ENCODE peak calls at places on chromosomes 12 and 14, in ten cellular contexts. A is adipocyte; K is Peyer's patch; Y is PC-3; P is uterus; M is OCI-LY7; V is SK-N-SH; T is CD8-positive, alpha-beta memory T cell; L is sigmoid colon; Q is colonic mucosa. U is an unnamed sample. For H3K4me1, the result is how much of the 10 kb centered on the place peaks cover.

GRCh38 chr12:102962986-102963385 is 5.5 kb downstream of the ASCL1 start:
- DNase-seq in A (no peak), K (no peak), Y (no peak), P (no peak), M (no peak), V (no peak), T (no peak), L (no peak), Q (no peak), U (no peak)

GRCh38 chr14:33686856-33687255 is 264.0 kb downstream of the EGLN3 start:
- DNase-seq in A (no peak), K (no peak), Y (no peak), P (no peak), M (no peak), V (no peak), T (no peak), L (no peak), Q (no peak), U (no peak)

GRCh38 chr14:75934998-75935628 is 46.7 kb downstream of the TGFB3 start:
- DNase-seq in A (no peak), K (no peak), Y (no peak), P (no peak), M (no peak), V (no peak), T (no peak), L (no peak), Q (no peak), U (no peak)

GRCh38 chr14:71165650-71166049 is 258.4 kb downstream of the PCNX1 start:
- DNase-seq in A (no peak), K (no peak), Y (no peak), P (no peak), M (no peak), V (no peak), T (no peak), L (no peak), Q (peak), U (no peak)

GRCh38 chr12:69509308-69509736 is 39.1 kb downstream of the FRS2 start:
- DNase-seq in A (no peak), K (no peak), Y (no peak), P (no peak), M (no peak), V (peak), T (no peak), L (no peak), Q (no peak), U (no peak)

GRCh38 chr14:56555921-56556570 is 23.6 kb upstream of the TMEM260 start:
- DNase-seq in A (peak), K (no peak), Y (peak), P (no peak), M (peak), V (peak), T (no peak), L (no peak), Q (no peak), U (no peak)

GRCh38 chr12:68932123-68932700 is 759 bp downstream of the CPM start:
- DNase-seq in A (no peak), K (no peak), Y (peak), P (no peak), M (peak), V (no peak), T (no peak), L (no peak), Q (peak), U (no peak)

GRCh38 chr14:50023671-50024490 is 92.5 kb downstream of the VCPKMT start:
- DNase-seq in A (peak), K (no peak), Y (peak), P (peak), M (no peak), V (no peak), T (no peak), L (peak), Q (no peak), U (no peak)

GRCh38 chr14:90732142-90732541 is 84.1 kb downstream of the TTC7B start:
- DNase-seq in A (no peak), K (no peak), Y (no peak), P (no peak), M (no peak), V (no peak), T (no peak), L (no peak), Q (no peak), U (no peak)

GRCh38 chr12:122036153-122036552 is 14.5 kb downstream of the BCL7A start:
- DNase-seq in A (no peak), K (no peak), Y (no peak), P (no peak), M (no peak), V (no peak), T (no peak), L (no peak), Q (no peak), U (no peak)

GRCh38 chr14:106500571-106500970 is 974.2 kb downstream of the TMEM121 start:
- DNase-seq in A (no peak), K (no peak), Y (no peak), P (no peak), M (no peak), V (no peak), T (no peak), L (no peak), Q (no peak), U (no peak)
- H3K4me1 ChIP-seq in A (under half), K (under half), Y (under half), P (under half), M (under half), V (under half), T (under half), L (under half), Q (under half), U (under half)

GRCh38 chr14:99749763-99750715 is 43.2 kb upstream of the EML1 start:
- DNase-seq in A (no peak), K (no peak), Y (no peak), P (no peak), M (no peak), V (peak), T (no peak), L (no peak), Q (no peak), U (no peak)
- H3K4me1 ChIP-seq in A (under half), K (under half), Y (under half), P (under half), M (under half), V (under half), T (under half), L (under half), Q (under half), U (under half)

DNA sequence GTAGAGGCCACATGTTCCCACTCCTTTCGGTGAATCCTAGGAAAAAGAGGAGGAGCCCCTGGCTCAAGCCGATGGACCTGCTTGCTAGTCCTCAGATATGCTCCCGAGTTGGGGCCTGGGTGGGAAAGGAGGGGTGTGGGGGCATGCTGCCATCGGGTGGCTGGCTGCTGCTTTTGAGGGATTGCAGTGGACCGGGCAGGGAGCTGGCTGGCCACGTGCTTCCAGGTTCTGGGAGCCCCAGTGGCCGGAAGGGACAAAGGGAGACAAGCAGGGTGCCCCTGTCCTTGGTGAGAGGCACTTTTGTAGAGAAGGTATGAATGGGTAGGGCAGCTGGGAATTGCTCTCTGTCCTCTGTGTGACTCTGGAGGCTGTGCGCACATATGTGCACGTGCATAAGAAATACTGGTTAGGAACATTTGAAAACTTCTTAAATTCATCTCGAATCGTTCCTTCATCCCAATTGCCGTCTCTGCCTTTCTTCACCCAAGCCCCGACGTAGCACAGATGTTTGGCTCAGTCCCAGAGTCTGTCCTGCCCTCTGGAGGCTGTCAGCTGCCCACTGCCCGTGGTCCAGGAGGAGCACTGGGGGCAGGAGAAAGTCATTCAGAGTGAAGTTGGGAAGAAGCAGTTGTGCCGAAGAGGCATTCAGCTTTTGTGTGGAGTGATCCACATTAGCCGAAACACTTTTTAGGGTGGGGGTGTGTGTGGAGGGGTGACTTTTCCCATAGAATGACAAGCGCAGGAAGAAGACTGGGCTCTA is 124.7 kb downstream of the TSPAN9 start:
- DNase-seq in A (no peak), K (no peak), Y (no peak), P (no peak), M (no peak), V (no peak), T (peak), L (no peak), Q (no peak), U (no peak)
- H3K4me1 ChIP-seq in A (under half), K (under half), Y (under half), P (under half), M (under half), V (half or more), T (under half), L (under half), Q (under half), U (under half)

GRCh38 chr12:115632323-115632722 is 645.2 kb downstream of the MED13L start:
- DNase-seq in A (peak), K (no peak), Y (peak), P (no peak), M (no peak), V (no peak), T (no peak), L (no peak), Q (no peak), U (no peak)
- H3K4me1 ChIP-seq in A (under half), K (under half), Y (under half), P (under half), M (under half), V (under half), T (under half), L (under half), Q (under half), U (under half)

DNA sequence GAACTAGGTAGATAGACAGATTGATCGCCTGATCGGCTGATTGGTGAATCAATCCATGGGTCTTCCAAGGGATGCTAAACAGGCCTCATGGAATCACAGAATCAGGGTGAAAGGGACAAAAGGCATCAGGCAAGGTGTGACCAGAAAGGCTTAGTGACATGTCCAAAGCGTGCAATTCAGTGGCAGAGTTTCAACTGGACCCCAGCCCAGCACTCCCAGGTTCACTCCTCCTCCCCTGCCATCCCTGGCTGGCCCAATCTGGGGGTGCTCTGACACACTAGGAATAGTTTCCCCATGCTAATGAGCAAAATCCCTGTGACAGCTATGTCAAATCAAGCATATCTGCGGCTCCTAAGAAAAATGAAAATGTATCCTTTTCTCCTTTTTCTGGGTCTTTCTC is 50.4 kb downstream of the NINJ2 start:
- DNase-seq in A (no peak), K (no peak), Y (no peak), P (no peak), M (no peak), V (no peak), T (no peak), L (no peak), Q (no peak), U (no peak)
- H3K4me1 ChIP-seq in A (under half), K (under half), Y (under half), P (under half), M (under half), V (under half), T (under half), L (under half), Q (under half), U (under half)

U was measured in CD8-positive, alpha-beta T cell.